ENCODE peak calls at places on chromosome 18, in five cellular contexts. One of them, this sample, is unnamed.

GRCh38 chr18:49050462-49050861 is 99.7 kb upstream of the SMAD7 start:
- DNase-seq in GM12865: no peak
- DNase-seq in Peyer's patch: no peak
- DNase-seq in WERI-Rb-1: no peak
- DNase-seq in HCT116: no peak
- DNase-seq in this sample: no peak

GRCh38 chr18:22505136-22505535 is 87.4 kb upstream of the CTAGE1 start:
- DNase-seq in Peyer's patch: no peak
- DNase-seq in WERI-Rb-1: no peak
- DNase-seq in HCT116: no peak
- DNase-seq in GM12865: no peak
- DNase-seq in this sample: no peak

GRCh38 chr18:77063256-77063655 is 69.3 kb downstream of the MBP start:
- DNase-seq in WERI-Rb-1: no peak
- DNase-seq in HCT116: no peak
- DNase-seq in Peyer's patch: peak; percentile 91
- DNase-seq in GM12865: peak; percentile 92
- DNase-seq in this sample: peak; percentile 78

GRCh38 chr18:39421319-39421718 is 1855.7 kb upstream of the CELF4 start:
- DNase-seq in Peyer's patch: no peak
- DNase-seq in HCT116: no peak
- DNase-seq in WERI-Rb-1: no peak
- DNase-seq in GM12865: no peak
- DNase-seq in this sample: no peak

GRCh38 chr18:39761273-39761672 is 2193.8 kb upstream of the PIK3C3 start:
- DNase-seq in GM12865: no peak
- DNase-seq in WERI-Rb-1: no peak
- DNase-seq in HCT116: no peak
- DNase-seq in Peyer's patch: no peak
- DNase-seq in this sample: no peak

GRCh38 chr18:64164883-64165282 is 16.0 kb upstream of the LINC00305 start:
- DNase-seq in WERI-Rb-1: no peak
- DNase-seq in GM12865: no peak
- DNase-seq in Peyer's patch: no peak
- DNase-seq in HCT116: no peak
- DNase-seq in this sample: no peak

GRCh38 chr18:46428368-46428767 is 228.7 kb downstream of the LOXHD1 start:
- DNase-seq in GM12865: no peak
- DNase-seq in Peyer's patch: no peak
- DNase-seq in HCT116: no peak
- DNase-seq in WERI-Rb-1: no peak
- DNase-seq in this sample: no peak

GRCh38 chr18:55420665-55420964 is 167.4 kb downstream of the TCF4 start:
- DNase-seq in HCT116: no peak
- DNase-seq in WERI-Rb-1: no peak
- DNase-seq in GM12865: peak; percentile 47
- DNase-seq in Peyer's patch: no peak
- DNase-seq in this sample: peak; percentile 18

GRCh38 chr18:934518-935123 is 29.9 kb downstream of the ADCYAP1 start:
- DNase-seq in Peyer's patch: no peak
- DNase-seq in WERI-Rb-1: no peak
- DNase-seq in HCT116: no peak
- DNase-seq in GM12865: no peak
- DNase-seq in this sample: no peak

GRCh38 chr18:13217466-13217961 is 1.0 kb upstream of the LDLRAD4 start:
- DNase-seq in Peyer's patch: no peak
- DNase-seq in WERI-Rb-1: peak; percentile 75
- DNase-seq in HCT116: no peak
- DNase-seq in GM12865: peak; percentile 36
- DNase-seq in this sample: peak; percentile 79

GRCh38 chr18:48956378-48956777 is 5.6 kb upstream of the SMAD7 start:
- DNase-seq in HCT116: no peak
- DNase-seq in GM12865: no peak
- DNase-seq in Peyer's patch: no peak
- DNase-seq in WERI-Rb-1: no peak
- DNase-seq in this sample: no peak

GRCh38 chr18:13137939-13138821 is 80.4 kb upstream of the LDLRAD4 start:
- DNase-seq in HCT116: no peak
- DNase-seq in WERI-Rb-1: no peak
- DNase-seq in GM12865: peak; percentile 70
- DNase-seq in Peyer's patch: peak; percentile 79
- DNase-seq in this sample: peak; percentile 92

GRCh38 chr18:68714356-68714706 is 577 bp downstream of the TMX3 start:
- DNase-seq in GM12865: peak; percentile 14
- DNase-seq in Peyer's patch: peak; percentile 25
- DNase-seq in HCT116: no peak
- DNase-seq in WERI-Rb-1: peak; percentile 9
- DNase-seq in this sample: peak; percentile 32

GRCh38 chr18:31603335-31603734 is 11.7 kb downstream of the TTR start:
- DNase-seq in HCT116: no peak
- DNase-seq in WERI-Rb-1: no peak
- DNase-seq in Peyer's patch: no peak
- DNase-seq in GM12865: no peak
- DNase-seq in this sample: no peak

GRCh38 chr18:22250591-22250996 is 81.2 kb downstream of the GATA6 start:
- DNase-seq in WERI-Rb-1: no peak
- DNase-seq in GM12865: no peak
- DNase-seq in HCT116: peak; percentile 74
- DNase-seq in Peyer's patch: no peak
- DNase-seq in this sample: no peak

GRCh38 chr18:69752737-69753380 is 194.8 kb downstream of the CD226 start:
- DNase-seq in Peyer's patch: no peak
- DNase-seq in GM12865: no peak
- DNase-seq in WERI-Rb-1: no peak
- DNase-seq in HCT116: no peak
- DNase-seq in this sample: no peak

GRCh38 chr18:10497350-10497749 is 28.5 kb upstream of the NAPG start:
- DNase-seq in WERI-Rb-1: no peak
- DNase-seq in Peyer's patch: no peak
- DNase-seq in GM12865: no peak
- DNase-seq in HCT116: no peak
- DNase-seq in this sample: no peak

GRCh38 chr18:39053569-39053968 is 1488.0 kb upstream of the CELF4 start:
- DNase-seq in Peyer's patch: no peak
- DNase-seq in HCT116: no peak
- DNase-seq in WERI-Rb-1: no peak
- DNase-seq in GM12865: no peak
- DNase-seq in this sample: no peak

GRCh38 chr18:48996901-48997463 is 46.2 kb upstream of the SMAD7 start:
- DNase-seq in GM12865: no peak
- DNase-seq in Peyer's patch: no peak
- DNase-seq in HCT116: peak; percentile 58
- DNase-seq in WERI-Rb-1: no peak
- DNase-seq in this sample: no peak

GRCh38 chr18:3869848-3870247 is 419.9 kb downstream of the TGIF1 start:
- DNase-seq in WERI-Rb-1: no peak
- DNase-seq in HCT116: peak; percentile 40
- DNase-seq in GM12865: peak; percentile 16
- DNase-seq in Peyer's patch: no peak
- DNase-seq in this sample: no peak

GRCh38 chr18:40810371-40810770 is 1144.7 kb upstream of the PIK3C3 start:
- DNase-seq in GM12865: no peak
- DNase-seq in WERI-Rb-1: no peak
- DNase-seq in Peyer's patch: no peak
- DNase-seq in HCT116: no peak
- DNase-seq in this sample: no peak

GRCh38 chr18:61464551-61465102 is 131.4 kb downstream of the CDH20 start:
- DNase-seq in Peyer's patch: no peak
- DNase-seq in GM12865: no peak
- DNase-seq in WERI-Rb-1: no peak
- DNase-seq in HCT116: no peak
- DNase-seq in this sample: no peak

GRCh38 chr18:59751186-59751585 is 54.0 kb upstream of the CCBE1 start:
- DNase-seq in HCT116: no peak
- DNase-seq in Peyer's patch: no peak
- DNase-seq in WERI-Rb-1: no peak
- DNase-seq in GM12865: no peak
- DNase-seq in this sample: no peak

GRCh38 chr18:6728809-6729246 is 688 bp upstream of the ARHGAP28 start:
- DNase-seq in HCT116: no peak
- DNase-seq in Peyer's patch: no peak
- DNase-seq in GM12865: no peak
- DNase-seq in WERI-Rb-1: no peak
- DNase-seq in this sample: no peak

GRCh38 chr18:2442726-2443275 is 128.5 kb downstream of the METTL4 start:
- DNase-seq in Peyer's patch: no peak
- DNase-seq in GM12865: no peak
- DNase-seq in HCT116: no peak
- DNase-seq in WERI-Rb-1: no peak
- DNase-seq in this sample: no peak

GRCh38 chr18:63178526-63178880 is 141.1 kb downstream of the BCL2 start:
- DNase-seq in Peyer's patch: peak; percentile 30
- DNase-seq in WERI-Rb-1: no peak
- DNase-seq in HCT116: no peak
- DNase-seq in GM12865: peak; percentile 64
- DNase-seq in this sample: no peak

GRCh38 chr18:27493182-27493581 is 308.1 kb upstream of the CHST9 start:
- DNase-seq in HCT116: no peak
- DNase-seq in GM12865: no peak
- DNase-seq in WERI-Rb-1: no peak
- DNase-seq in Peyer's patch: no peak
- DNase-seq in this sample: no peak

GRCh38 chr18:38695559-38696270 is 1130.1 kb upstream of the CELF4 start:
- DNase-seq in GM12865: peak; percentile 13
- DNase-seq in WERI-Rb-1: no peak
- DNase-seq in HCT116: no peak
- DNase-seq in Peyer's patch: no peak
- DNase-seq in this sample: no peak

GRCh38 chr18:8106603-8107002 is 502.6 kb upstream of the RAB12 start:
- DNase-seq in Peyer's patch: no peak
- DNase-seq in HCT116: no peak
- DNase-seq in GM12865: no peak
- DNase-seq in WERI-Rb-1: no peak
- DNase-seq in this sample: no peak

GRCh38 chr18:13268746-13269285 is 50.3 kb downstream of the LDLRAD4 start:
- DNase-seq in WERI-Rb-1: no peak
- DNase-seq in Peyer's patch: no peak
- DNase-seq in GM12865: no peak
- DNase-seq in HCT116: no peak
- DNase-seq in this sample: no peak

GRCh38 chr18:22346342-22346967 is 71.3 kb downstream of the CTAGE1 start:
- DNase-seq in HCT116: no peak
- DNase-seq in Peyer's patch: peak; percentile 51
- DNase-seq in GM12865: no peak
- DNase-seq in WERI-Rb-1: no peak
- DNase-seq in this sample: no peak

GRCh38 chr18:76923485-76924085 is 101.2 kb downstream of the ZNF236 start:
- DNase-seq in Peyer's patch: no peak
- DNase-seq in GM12865: peak; percentile 22
- DNase-seq in HCT116: peak; percentile 34
- DNase-seq in WERI-Rb-1: peak; percentile 71
- DNase-seq in this sample: no peak

GRCh38 chr18:33205777-33206176 is 234.7 kb downstream of the CCDC178 start:
- DNase-seq in HCT116: no peak
- DNase-seq in Peyer's patch: no peak
- DNase-seq in WERI-Rb-1: no peak
- DNase-seq in GM12865: no peak
- DNase-seq in this sample: no peak

GRCh38 chr18:33212363-33212762 is 228.2 kb downstream of the CCDC178 start:
- DNase-seq in HCT116: no peak
- DNase-seq in Peyer's patch: no peak
- DNase-seq in WERI-Rb-1: no peak
- DNase-seq in GM12865: no peak
- DNase-seq in this sample: no peak

DNA sequence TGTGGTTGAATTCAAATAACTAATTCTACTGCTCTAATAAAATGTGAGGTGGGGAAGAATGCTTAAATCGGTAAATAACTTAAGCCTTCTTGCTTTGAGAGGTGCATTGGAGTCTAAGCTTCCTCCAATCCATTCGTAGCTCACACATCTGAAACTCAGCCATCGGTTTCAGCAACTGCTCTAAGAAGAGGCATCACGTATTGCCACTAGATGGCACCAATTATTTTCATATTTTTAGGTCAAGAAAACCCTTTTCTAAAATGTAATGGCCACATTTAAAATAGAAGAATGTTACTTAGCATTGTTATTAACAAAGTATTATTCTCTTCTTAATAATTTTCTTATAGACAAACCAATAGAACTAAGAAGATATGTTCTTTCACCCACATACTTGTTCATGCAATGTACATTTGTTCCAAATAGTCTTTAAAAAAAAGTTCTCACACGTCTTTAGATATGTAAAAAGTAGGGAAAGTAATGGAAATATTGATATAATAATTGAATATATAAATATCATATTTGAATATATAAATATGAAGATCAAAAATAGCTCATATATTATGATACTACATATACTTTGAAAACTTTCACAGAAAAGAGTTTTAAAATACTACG is 229.8 kb downstream of the CCDC178 start:
- DNase-seq in GM12865: peak; percentile 42
- DNase-seq in WERI-Rb-1: peak; percentile 9
- DNase-seq in Peyer's patch: no peak
- DNase-seq in HCT116: no peak
- DNase-seq in this sample: peak; percentile 4
- TF ChIP-seq CTCF in GM12865: peak; percentile 46
- TF ChIP-seq CTCF in WERI-Rb-1: peak; percentile 57
- TF ChIP-seq CTCF in Peyer's patch: peak; percentile 16
- TF ChIP-seq CTCF in HCT116: no peak
- TF ChIP-seq CTCF in this sample: peak; percentile 28

GRCh38 chr18:9474983-9475642 is at the start of gene RALBP1:
- DNase-seq in GM12865: peak; percentile 100
- DNase-seq in HCT116: peak; percentile 98
- DNase-seq in Peyer's patch: peak; percentile 97
- DNase-seq in WERI-Rb-1: peak; percentile 99
- DNase-seq in this sample: peak; percentile 97
- TF ChIP-seq CTCF in GM12865: no peak
- TF ChIP-seq CTCF in HCT116: no peak
- TF ChIP-seq CTCF in Peyer's patch: no peak
- TF ChIP-seq CTCF in WERI-Rb-1: peak; percentile 11
- TF ChIP-seq CTCF in this sample: peak; percentile 6

DNA sequence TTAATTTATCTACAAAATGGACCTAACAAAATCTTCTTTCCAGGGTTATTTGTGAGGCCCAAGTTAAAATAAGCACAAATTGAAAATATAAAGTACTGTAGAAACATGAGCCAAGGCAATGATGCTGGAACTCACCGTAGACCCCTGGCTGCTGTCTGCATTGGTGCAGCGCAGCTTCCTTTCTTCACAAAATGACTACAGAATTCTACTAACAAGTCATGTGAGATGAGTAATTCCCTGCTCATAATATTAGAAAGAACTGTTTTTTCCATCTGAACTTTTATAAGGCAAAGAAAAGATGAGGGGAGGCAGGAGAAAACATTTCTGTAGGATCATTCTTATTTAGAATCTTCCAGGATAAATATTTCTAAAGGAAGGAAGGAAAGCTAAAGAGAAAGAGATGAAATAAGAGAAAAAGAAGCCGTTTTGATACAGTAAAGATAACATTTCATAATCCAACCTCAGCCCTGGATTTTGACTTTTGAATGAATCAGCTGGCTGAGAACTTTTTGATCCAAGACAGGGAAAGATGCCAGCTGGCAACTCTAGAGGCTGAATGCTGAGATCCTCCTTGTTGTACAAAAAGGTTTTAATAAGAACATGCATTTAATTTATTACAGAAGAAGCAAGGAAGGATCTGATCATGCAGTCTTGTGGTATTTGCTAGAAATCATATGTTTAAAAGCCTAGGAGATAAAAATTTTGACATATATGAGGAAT is 183.9 kb upstream of the KLHL14 start:
- DNase-seq in HCT116: no peak
- DNase-seq in WERI-Rb-1: no peak
- DNase-seq in GM12865: no peak
- DNase-seq in Peyer's patch: no peak
- DNase-seq in this sample: no peak
- TF ChIP-seq CTCF in HCT116: no peak
- TF ChIP-seq CTCF in WERI-Rb-1: peak; percentile 32
- TF ChIP-seq CTCF in GM12865: no peak
- TF ChIP-seq CTCF in Peyer's patch: no peak
- TF ChIP-seq CTCF in this sample: no peak

GRCh38 chr18:37294951-37295350 is 270.6 kb downstream of the CELF4 start:
- DNase-seq in GM12865: peak; percentile 17
- DNase-seq in WERI-Rb-1: peak; percentile 73
- DNase-seq in Peyer's patch: no peak
- DNase-seq in HCT116: no peak
- DNase-seq in this sample: no peak
- TF ChIP-seq CTCF in GM12865: peak; percentile 33
- TF ChIP-seq CTCF in WERI-Rb-1: peak; percentile 87
- TF ChIP-seq CTCF in Peyer's patch: no peak
- TF ChIP-seq CTCF in HCT116: peak; percentile 13
- TF ChIP-seq CTCF in this sample: no peak

This sample was measured in GM20000.